ENCODE peak calls at places on chromosomes 3 and 15, in six cellular contexts. B, A, M, V, X and H are unnamed samples.

GRCh38 chr3:98008751-98009373 is 26.3 kb downstream of the GABRR3 start:
- DNase-seq in B (no peak), A (no peak), M (no peak), V (no peak), X (no peak), H (no peak)

GRCh38 chr3:38580450-38581382 is 68.8 kb downstream of the SCN5A start:
- DNase-seq in B (no peak), A (peak), M (no peak), V (no peak), X (no peak), H (no peak)

GRCh38 chr15:62902821-62903220 is 139.7 kb upstream of the TPM1 start:
- DNase-seq in B (no peak), A (no peak), M (no peak), V (no peak), X (no peak), H (no peak)

GRCh38 chr15:67124111-67124510 is 58.7 kb downstream of the SMAD3 start:
- DNase-seq in B (no peak), A (no peak), M (peak), V (no peak), X (no peak), H (no peak)

GRCh38 chr15:72784233-72784876 is 797 bp upstream of the ADPGK start:
- DNase-seq in B (peak), A (no peak), M (peak), V (peak), X (peak), H (peak)

GRCh38 chr3:42749025-42749752 is 23.9 kb downstream of the CCDC13 start:
- DNase-seq in B (no peak), A (peak), M (no peak), V (no peak), X (no peak), H (no peak)

GRCh38 chr15:62115847-62116246 is 49.1 kb downstream of the C2CD4A start:
- DNase-seq in B (no peak), A (no peak), M (no peak), V (no peak), X (no peak), H (no peak)

GRCh38 chr3:123749716-123750115 is 134.4 kb downstream of the MYLK start:
- DNase-seq in B (no peak), A (no peak), M (peak), V (peak), X (peak), H (peak)

GRCh38 chr3:25428003-25428861 is at the start of gene RARB:
- DNase-seq in B (peak), A (peak), M (peak), V (peak), X (peak), H (peak)

GRCh38 chr3:115092220-115092791 is 54.8 kb downstream of the ZBTB20 start:
- DNase-seq in B (peak), A (peak), M (peak), V (peak), X (peak), H (peak)

GRCh38 chr15:84734794-84735479 is 13.5 kb upstream of the ZNF592 start:
- DNase-seq in B (peak), A (no peak), M (peak), V (peak), X (peak), H (no peak)

GRCh38 chr3:144270100-144270499 is 298.5 kb downstream of the DIPK2A start:
- DNase-seq in B (no peak), A (no peak), M (no peak), V (no peak), X (no peak), H (no peak)

GRCh38 chr3:48422691-48423090 is 7.2 kb downstream of the PLXNB1 start:
- DNase-seq in B (no peak), A (no peak), M (no peak), V (no peak), X (no peak), H (no peak)

GRCh38 chr3:60304103-60304502 is 947.1 kb downstream of the FHIT start:
- DNase-seq in B (no peak), A (no peak), M (no peak), V (peak), X (no peak), H (peak)

GRCh38 chr3:23748398-23749110 is 57.2 kb upstream of the UBE2E1 start:
- DNase-seq in B (no peak), A (no peak), M (peak), V (peak), X (peak), H (peak)

GRCh38 chr3:42688016-42688415 is 2.7 kb downstream of the KLHL40 start:
- DNase-seq in B (no peak), A (no peak), M (no peak), V (no peak), X (no peak), H (no peak)

GRCh38 chr3:167493240-167493639 is 19.4 kb upstream of the SERPINI2 start:
- DNase-seq in B (peak), A (no peak), M (no peak), V (no peak), X (peak), H (peak)

GRCh38 chr3:126512026-126512425 is 5.5 kb downstream of the UROC1 start:
- DNase-seq in B (no peak), A (no peak), M (no peak), V (no peak), X (no peak), H (no peak)

GRCh38 chr3:104291437-104291851 is 1075.3 kb upstream of the ALCAM start:
- DNase-seq in B (no peak), A (no peak), M (no peak), V (peak), X (no peak), H (peak)

GRCh38 chr3:156148345-156148945 is 28.1 kb downstream of the KCNAB1 start:
- DNase-seq in B (no peak), A (no peak), M (no peak), V (no peak), X (no peak), H (no peak)

GRCh38 chr3:50237754-50238548 is 1.9 kb downstream of the GNAI2 start:
- DNase-seq in B (no peak), A (peak), M (peak), V (peak), X (peak), H (peak)

GRCh38 chr3:144273611-144274010 is 302.0 kb downstream of the DIPK2A start:
- DNase-seq in B (no peak), A (no peak), M (peak), V (peak), X (no peak), H (no peak)

DNA sequence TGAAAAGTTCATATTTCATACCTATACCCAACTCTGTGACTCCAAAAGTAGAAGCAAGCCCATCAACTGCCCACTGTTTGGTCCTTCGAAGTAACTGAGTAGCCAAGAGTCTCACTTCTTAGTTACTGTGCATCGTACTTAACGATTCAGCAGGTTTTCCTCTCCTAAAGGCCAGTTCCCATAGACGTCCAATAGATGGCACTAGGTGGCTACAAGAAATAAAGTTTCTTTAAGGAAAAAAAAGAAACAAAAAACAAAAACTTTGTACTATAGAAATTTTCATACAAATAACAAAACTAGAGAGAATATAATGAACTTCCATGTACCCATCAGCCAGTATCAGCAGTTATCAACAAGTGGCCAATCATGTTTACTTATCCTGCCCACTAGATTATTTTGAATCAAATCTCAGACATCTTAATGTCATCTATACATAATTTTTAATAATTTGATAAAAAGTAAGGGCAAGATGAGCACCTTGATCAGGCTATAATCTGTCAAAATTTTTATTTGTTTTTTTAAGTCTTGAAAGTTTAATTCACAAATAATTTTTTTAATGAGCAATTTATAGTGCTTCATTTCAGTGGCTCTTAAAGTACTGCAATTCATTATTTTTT is 63.8 kb upstream of the ACP3 start:
- DNase-seq in B (peak), A (no peak), M (peak), V (peak), X (peak), H (peak)
- TF ChIP-seq CTCF in B (peak), A (peak), M (peak), V (peak), X (peak), H (peak)

GRCh38 chr3:4987374-4988296 is 8.4 kb downstream of the BHLHE40 start:
- DNase-seq in B (no peak), A (no peak), M (no peak), V (no peak), X (no peak), H (no peak)

GRCh38 chr3:4986611-4987373 is 7.6 kb downstream of the BHLHE40 start:
- DNase-seq in B (peak), A (peak), M (peak), V (peak), X (peak), H (peak)

GRCh38 chr3:4985330-4986174 is 6.3 kb downstream of the BHLHE40 start:
- DNase-seq in B (peak), A (no peak), M (peak), V (peak), X (peak), H (peak)

GRCh38 chr3:4984511-4984864 is 5.3 kb downstream of the BHLHE40 start:
- DNase-seq in B (no peak), A (no peak), M (peak), V (peak), X (no peak), H (no peak)

GRCh38 chr3:4986175-4986610 is 7.0 kb downstream of the BHLHE40 start:
- DNase-seq in B (no peak), A (no peak), M (peak), V (no peak), X (no peak), H (peak)
- H3K4me3 ChIP-seq in B (peak), A (peak), M (no peak), V (peak), X (peak), H (peak)

DNA sequence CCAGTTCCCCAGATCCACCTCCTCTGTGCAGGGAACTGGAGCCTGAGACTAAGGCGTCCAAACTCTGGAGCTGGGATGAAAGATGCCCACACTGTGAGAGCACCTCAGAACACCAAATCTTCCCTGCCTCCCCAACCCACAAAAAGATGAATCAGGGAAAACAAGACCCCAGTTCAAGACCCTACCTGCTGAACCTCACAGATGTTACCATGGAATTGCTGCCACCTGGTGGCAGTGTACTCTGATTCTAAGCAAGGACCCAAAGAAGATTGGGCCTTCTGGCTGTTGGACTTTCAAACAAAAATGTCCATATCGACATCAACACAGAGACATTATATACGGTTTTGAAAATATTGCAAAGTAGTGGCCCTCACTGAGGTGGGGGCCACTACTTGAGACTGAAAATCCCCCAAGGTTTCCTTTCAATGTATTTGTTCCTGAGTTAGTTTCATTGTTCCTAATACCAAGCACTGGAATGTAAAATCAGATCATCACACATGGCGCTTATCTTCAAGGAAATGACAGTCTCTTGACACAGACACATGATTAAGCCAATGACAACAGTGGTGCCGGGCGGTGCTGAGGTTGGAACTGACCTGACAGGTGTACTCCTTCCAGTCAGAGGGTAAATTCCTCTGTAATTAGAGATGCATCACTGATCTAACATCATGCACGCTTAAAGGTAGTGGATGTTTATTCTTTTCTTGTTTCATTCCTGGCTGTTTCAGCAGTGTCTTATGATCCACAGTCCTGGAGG is 67.6 kb downstream of the SLC6A11 start:
- DNase-seq in B (peak), A (no peak), M (peak), V (peak), X (peak), H (peak)
- TF ChIP-seq CTCF in B (peak), A (peak), M (peak), V (peak), X (peak), H (peak)

GRCh38 chr3:64880926-64881325 is 193.1 kb upstream of the ADAMTS9 start:
- DNase-seq in B (no peak), A (no peak), M (no peak), V (no peak), X (no peak), H (no peak)
- H3K4me3 ChIP-seq in B (no peak), A (no peak), M (no peak), V (no peak), X (no peak), H (no peak)